ENCODE peak calls at places on chromosomes 3 and 15, in nine cellular contexts. U is MM.1S, S is hepatocyte, X is HCT116, A is PC-3, H is GM23338, T is GM23248, L is SK-N-SH, Y is neural progenitor cell. W is an unnamed sample.

GRCh38 chr15:48798319-48798718 is 12.6 kb downstream of the CEP152 start:
- DNase-seq in S (no peak), T (no peak), H (peak), U (no peak), X (no peak), Y (peak), A (no peak), L (peak), W (no peak)

GRCh38 chr3:50118237-50118636 is 29.5 kb downstream of the RBM5 start:
- DNase-seq in X (no peak), L (no peak), T (no peak), S (no peak), A (no peak), Y (no peak), H (no peak), U (no peak), W (no peak)

GRCh38 chr15:58770519-58770856 is 614 bp upstream of the MINDY2 start:
- DNase-seq in S (peak), Y (no peak), U (peak), L (no peak), X (no peak), H (no peak), T (peak), A (peak), W (peak)

GRCh38 chr3:38141952-38142273 is 3.5 kb downstream of the MYD88 start:
- DNase-seq in T (no peak), U (no peak), L (no peak), X (no peak), Y (no peak), H (no peak), S (no peak), A (peak), W (no peak)

GRCh38 chr3:171585029-171585428 is 124.8 kb upstream of the TNIK start:
- DNase-seq in A (peak), U (no peak), Y (no peak), X (no peak), L (no peak), S (no peak), T (no peak), H (no peak), W (no peak)

GRCh38 chr3:170044280-170044679 is 6.5 kb downstream of the GPR160 start:
- DNase-seq in T (no peak), S (no peak), H (no peak), A (no peak), X (no peak), L (no peak), U (no peak), Y (no peak), W (no peak)

GRCh38 chr15:45677797-45678196 is 43.0 kb downstream of the SQOR start:
- DNase-seq in X (no peak), Y (no peak), U (no peak), L (no peak), S (no peak), T (no peak), H (no peak), A (no peak), W (no peak)

GRCh38 chr3:4678320-4678719 is 185.2 kb downstream of the ITPR1 start:
- DNase-seq in T (no peak), L (no peak), S (no peak), H (no peak), X (no peak), U (no peak), A (no peak), Y (no peak), W (no peak)

GRCh38 chr3:13579089-13579488 is 30.2 kb downstream of the FBLN2 start:
- DNase-seq in Y (no peak), L (no peak), X (no peak), U (no peak), A (peak), T (peak), S (no peak), H (no peak), W (no peak)

GRCh38 chr3:147419062-147419701 is 10.0 kb downstream of the ZIC1 start:
- DNase-seq in U (peak), T (peak), Y (peak), A (no peak), X (no peak), H (peak), S (peak), L (peak), W (no peak)

GRCh38 chr3:10008588-10009344 is 17.5 kb upstream of the FANCD2 start:
- DNase-seq in T (peak), U (peak), A (peak), L (peak), H (peak), X (no peak), S (peak), Y (peak), W (peak)

GRCh38 chr15:42037650-42038049 is 16.8 kb upstream of the PLA2G4E start:
- DNase-seq in A (peak), X (no peak), U (no peak), L (no peak), T (peak), H (no peak), S (no peak), Y (no peak), W (no peak)

GRCh38 chr3:89419647-89420141 is 312.3 kb downstream of the EPHA3 start:
- DNase-seq in A (peak), T (no peak), S (no peak), L (no peak), U (no peak), Y (no peak), H (no peak), X (no peak), W (no peak)

GRCh38 chr3:44861412-44862220 is at the start of gene TMEM42:
- DNase-seq in L (peak), A (peak), U (peak), X (peak), H (peak), T (peak), Y (peak), S (peak), W (peak)

GRCh38 chr3:53230041-53230621 is 25.7 kb downstream of the TKT start:
- DNase-seq in U (no peak), L (peak), A (no peak), T (no peak), S (no peak), H (peak), X (no peak), Y (no peak), W (peak)

GRCh38 chr15:42344763-42345162 is 14.5 kb upstream of the CAPN3 start:
- DNase-seq in U (no peak), Y (no peak), L (no peak), T (peak), H (no peak), X (no peak), A (peak), S (peak), W (no peak)

GRCh38 chr3:103511891-103512290 is 1077.1 kb downstream of the ZPLD1 start:
- DNase-seq in U (no peak), H (no peak), A (no peak), L (no peak), T (no peak), S (no peak), X (no peak), Y (no peak), W (no peak)

GRCh38 chr15:98719169-98719515 is 70.8 kb downstream of the IGF1R start:
- DNase-seq in X (no peak), Y (no peak), U (no peak), H (no peak), L (no peak), T (peak), A (no peak), S (no peak), W (no peak)

GRCh38 chr3:191912616-191913204 is 451.7 kb downstream of the PYDC2 start:
- DNase-seq in L (no peak), X (no peak), A (no peak), U (no peak), S (no peak), H (no peak), Y (peak), T (no peak), W (no peak)

GRCh38 chr3:15098503-15099363 is at the start of gene RBSN:
- DNase-seq in H (peak), X (peak), T (peak), U (peak), A (peak), S (peak), Y (peak), L (peak), W (peak)

GRCh38 chr3:15096026-15096425 is 2.9 kb downstream of the RBSN start:
- DNase-seq in Y (no peak), H (no peak), L (no peak), S (no peak), A (no peak), U (no peak), T (no peak), X (no peak), W (no peak)

GRCh38 chr3:15099364-15100098 is 583 bp upstream of the RBSN start:
- DNase-seq in S (no peak), A (no peak), X (no peak), L (peak), T (no peak), H (peak), U (peak), Y (peak), W (peak)

GRCh38 chr3:15094187-15094875 is 4.6 kb downstream of the RBSN start:
- DNase-seq in X (no peak), H (no peak), Y (no peak), U (no peak), L (no peak), A (no peak), S (no peak), T (no peak), W (no peak)

DNA sequence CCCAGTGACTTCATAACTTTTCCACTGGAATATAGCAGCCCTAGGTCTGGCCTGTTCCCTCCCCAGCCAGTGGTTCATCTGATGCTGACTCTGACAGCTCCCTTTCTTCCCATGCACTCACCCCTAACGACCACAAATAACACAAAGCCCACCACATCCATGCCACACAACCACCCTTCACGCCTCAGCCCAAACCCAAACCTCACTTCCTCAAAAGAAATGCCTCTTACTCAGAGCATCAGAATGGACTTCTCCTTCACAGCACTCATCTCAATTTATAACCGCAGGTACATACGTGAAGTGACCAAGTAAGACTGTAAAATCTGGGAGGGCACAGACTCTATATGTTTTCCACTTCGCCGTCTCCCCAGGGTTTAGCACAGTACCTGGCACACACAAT is 1.1 kb downstream of the RBSN start:
- DNase-seq in A (peak), Y (no peak), L (no peak), S (no peak), U (peak), T (peak), H (no peak), X (no peak), W (peak)
- TF ChIP-seq EZH2phosphoT487 in A (no peak), Y (no peak), L (no peak), S (no peak), U (no peak), T (no peak), H (no peak), X (no peak), W (no peak)

DNA sequence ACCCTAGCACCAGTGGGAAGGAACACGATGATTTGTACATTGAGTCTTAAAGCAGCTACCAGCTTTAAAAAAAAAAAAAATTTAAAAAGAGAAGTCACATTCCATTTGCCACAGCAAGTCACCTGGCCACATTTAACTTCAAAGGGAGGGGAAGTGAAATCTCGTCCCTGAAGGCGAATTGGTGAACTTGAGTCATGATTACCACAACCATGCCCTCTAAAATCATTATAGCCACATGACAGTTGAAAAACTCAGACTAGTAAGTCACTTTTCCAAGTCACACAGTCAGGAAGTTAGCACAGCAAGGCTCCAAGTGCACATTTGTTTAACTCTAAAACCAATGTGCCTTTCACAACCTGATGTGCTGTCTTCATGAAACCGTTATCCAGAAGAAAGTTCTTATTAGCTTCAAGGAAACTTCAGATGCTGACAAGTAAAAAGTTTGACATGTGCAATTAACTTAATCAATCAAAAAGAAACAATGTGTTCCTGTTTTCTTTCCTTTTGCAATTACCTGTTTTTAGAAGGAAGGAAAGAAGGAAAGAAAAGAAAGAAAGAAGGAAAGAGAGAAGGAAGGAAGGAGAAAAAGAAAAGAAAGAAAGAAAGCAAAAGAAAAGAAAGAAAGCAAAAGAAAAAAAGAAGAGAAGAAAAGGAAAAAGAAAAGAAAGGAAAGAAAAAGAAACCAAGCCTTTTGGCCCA is 8.3 kb upstream of the THSD4 start:
- DNase-seq in T (no peak), L (no peak), U (peak), S (no peak), X (no peak), A (peak), H (no peak), Y (no peak), W (peak)
- TF ChIP-seq EZH2phosphoT487 in T (no peak), L (no peak), U (no peak), S (no peak), X (no peak), A (no peak), H (no peak), Y (no peak), W (no peak)

GRCh38 chr3:16073218-16073617 is 101.3 kb upstream of the GALNT15 start:
- DNase-seq in U (no peak), T (no peak), X (no peak), H (no peak), L (no peak), S (no peak), A (peak), Y (no peak), W (no peak)
- TF ChIP-seq EZH2phosphoT487 in U (no peak), T (no peak), X (no peak), H (no peak), L (no peak), S (no peak), A (no peak), Y (no peak), W (no peak)

GRCh38 chr3:121431717-121432517 is 113.9 kb downstream of the POLQ start:
- DNase-seq in T (peak), S (peak), A (peak), H (no peak), X (no peak), U (peak), Y (no peak), L (no peak), W (peak)
- TF ChIP-seq EZH2phosphoT487 in T (no peak), S (no peak), A (no peak), H (no peak), X (no peak), U (no peak), Y (no peak), L (no peak), W (no peak)

DNA sequence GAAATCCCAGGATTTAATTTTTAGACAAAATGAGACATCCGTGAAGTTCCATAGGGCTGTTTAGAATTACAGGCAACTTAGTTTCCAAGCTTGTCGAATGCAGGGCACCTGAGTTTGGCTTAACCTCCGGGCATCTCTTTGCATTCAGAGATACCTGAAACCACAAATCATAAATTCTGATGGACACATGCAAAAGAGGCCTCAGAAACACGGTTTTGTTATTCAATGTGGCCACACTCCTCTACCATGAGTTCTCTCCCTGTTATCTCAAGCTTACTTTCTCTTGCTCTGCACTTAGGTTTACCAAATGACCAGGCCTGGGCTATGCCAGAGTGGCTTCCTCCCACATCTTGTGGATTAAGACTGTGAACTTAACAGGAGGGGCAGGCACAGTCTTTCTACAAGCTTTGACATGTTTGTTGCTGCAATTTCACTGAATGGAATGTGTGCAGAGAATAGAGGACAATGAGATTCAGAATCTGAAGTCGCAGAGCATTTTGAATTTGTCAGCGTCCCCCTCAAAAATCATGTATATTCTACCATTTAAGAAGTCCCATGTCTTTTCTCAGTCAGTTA is 137.7 kb downstream of the TPRG1 start:
- DNase-seq in X (no peak), T (no peak), L (no peak), S (no peak), Y (no peak), H (no peak), A (no peak), U (no peak), W (no peak)
- TF ChIP-seq EZH2phosphoT487 in X (no peak), T (no peak), L (no peak), S (no peak), Y (no peak), H (no peak), A (no peak), U (no peak), W (no peak)

DNA sequence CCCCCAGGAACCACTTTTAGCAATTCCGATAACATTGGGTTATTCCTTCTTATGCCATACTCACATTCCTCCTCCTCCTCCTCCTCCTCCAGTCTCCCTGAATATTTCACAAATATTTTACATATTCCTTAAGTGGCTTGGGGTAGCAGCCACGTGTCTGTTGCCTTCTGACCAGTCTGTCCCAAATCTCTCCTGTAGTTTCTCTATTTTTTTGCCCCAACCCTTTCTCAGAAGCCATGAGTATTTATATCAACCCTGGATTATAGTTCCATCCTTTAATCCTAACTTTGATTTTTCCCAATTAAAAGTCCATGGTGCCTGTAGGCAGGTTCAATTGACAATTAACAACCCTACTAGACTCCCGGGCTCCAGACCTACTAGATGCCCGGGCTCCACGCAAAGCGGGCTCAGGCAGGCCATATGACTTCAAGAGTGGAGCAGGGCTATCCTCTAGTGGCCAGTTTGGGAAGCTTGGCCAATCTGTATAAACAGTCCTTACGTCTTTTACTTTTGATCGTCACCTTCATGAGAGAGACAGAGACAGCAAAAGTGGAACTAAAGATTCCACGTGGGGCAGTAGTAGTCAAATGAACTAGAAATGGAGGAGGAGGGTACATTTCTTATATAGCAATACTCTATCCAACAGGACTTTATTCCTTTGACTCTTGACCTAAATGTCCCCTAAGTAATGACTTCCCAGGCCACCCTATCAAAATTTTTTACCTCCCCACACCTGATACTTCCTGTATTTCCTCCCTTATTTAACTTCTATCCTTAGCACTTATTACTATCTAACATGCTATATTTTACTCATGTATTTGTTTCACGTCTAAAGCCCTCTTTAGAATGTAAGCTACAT is 69.7 kb downstream of the USF3 start:
- DNase-seq in S (peak), T (peak), X (peak), U (peak), L (peak), H (peak), Y (peak), A (peak), W (peak)
- TF ChIP-seq EZH2phosphoT487 in S (no peak), T (no peak), X (no peak), U (no peak), L (no peak), H (no peak), Y (no peak), A (no peak), W (no peak)

GRCh38 chr15:29937956-29938355 is 115.7 kb upstream of the TJP1 start:
- DNase-seq in H (no peak), L (no peak), S (no peak), Y (no peak), X (no peak), T (peak), U (no peak), A (peak), W (no peak)
- TF ChIP-seq EZH2phosphoT487 in H (no peak), L (no peak), S (no peak), Y (no peak), X (no peak), T (no peak), U (no peak), A (no peak), W (no peak)

W was measured in OCI-LY7.